ENCODE peak calls at places on chromosomes 16 and 17, in ten cellular contexts. One of them, this sample, is unnamed.

GRCh38 chr17:57490446-57490845 is 234.1 kb downstream of the MSI2 start:
- DNase-seq in CD4-positive, alpha-beta T cell: no peak
- DNase-seq in spleen: no peak
- DNase-seq in lower lobe of right lung: no peak
- DNase-seq in SJSA1: no peak
- DNase-seq in left ventricle myocardium inferior: no peak
- DNase-seq in ovary: no peak
- DNase-seq in fibroblast of lung: no peak
- DNase-seq in PC-9: no peak
- DNase-seq in foreskin keratinocyte: no peak
- DNase-seq in this sample: no peak

GRCh38 chr17:57935833-57936807 is 19.1 kb downstream of the CUEDC1 start:
- DNase-seq in CD4-positive, alpha-beta T cell: no peak
- DNase-seq in spleen: no peak
- DNase-seq in lower lobe of right lung: no peak
- DNase-seq in SJSA1: peak
- DNase-seq in left ventricle myocardium inferior: peak
- DNase-seq in ovary: peak
- DNase-seq in fibroblast of lung: peak
- DNase-seq in PC-9: peak
- DNase-seq in foreskin keratinocyte: no peak
- DNase-seq in this sample: peak

GRCh38 chr16:23950898-23951297 is 115.1 kb downstream of the PRKCB start:
- DNase-seq in CD4-positive, alpha-beta T cell: no peak
- DNase-seq in spleen: no peak
- DNase-seq in lower lobe of right lung: no peak
- DNase-seq in SJSA1: no peak
- DNase-seq in left ventricle myocardium inferior: no peak
- DNase-seq in ovary: no peak
- DNase-seq in fibroblast of lung: no peak
- DNase-seq in PC-9: no peak
- DNase-seq in foreskin keratinocyte: no peak
- DNase-seq in this sample: no peak

GRCh38 chr16:489606-490005 is 37.9 kb upstream of the CAPN15 start:
- DNase-seq in CD4-positive, alpha-beta T cell: no peak
- DNase-seq in spleen: no peak
- DNase-seq in lower lobe of right lung: no peak
- DNase-seq in SJSA1: no peak
- DNase-seq in left ventricle myocardium inferior: no peak
- DNase-seq in ovary: no peak
- DNase-seq in fibroblast of lung: no peak
- DNase-seq in PC-9: no peak
- DNase-seq in foreskin keratinocyte: no peak
- DNase-seq in this sample: no peak

GRCh38 chr17:2954898-2955445 is 108.4 kb downstream of the OR1D5 start:
- DNase-seq in CD4-positive, alpha-beta T cell: no peak
- DNase-seq in spleen: no peak
- DNase-seq in lower lobe of right lung: no peak
- DNase-seq in SJSA1: peak
- DNase-seq in left ventricle myocardium inferior: no peak
- DNase-seq in ovary: no peak
- DNase-seq in fibroblast of lung: peak
- DNase-seq in PC-9: peak
- DNase-seq in foreskin keratinocyte: peak
- DNase-seq in this sample: no peak

GRCh38 chr17:42071810-42072209 is 21.4 kb upstream of the C17orf113 start:
- DNase-seq in CD4-positive, alpha-beta T cell: no peak
- DNase-seq in spleen: no peak
- DNase-seq in lower lobe of right lung: no peak
- DNase-seq in SJSA1: no peak
- DNase-seq in left ventricle myocardium inferior: no peak
- DNase-seq in ovary: no peak
- DNase-seq in fibroblast of lung: no peak
- DNase-seq in PC-9: no peak
- DNase-seq in foreskin keratinocyte: no peak
- DNase-seq in this sample: no peak

GRCh38 chr17:7016406-7016805 is 4.0 kb downstream of the RNASEK start:
- DNase-seq in CD4-positive, alpha-beta T cell: no peak
- DNase-seq in spleen: no peak
- DNase-seq in lower lobe of right lung: no peak
- DNase-seq in SJSA1: no peak
- DNase-seq in left ventricle myocardium inferior: no peak
- DNase-seq in ovary: no peak
- DNase-seq in fibroblast of lung: no peak
- DNase-seq in PC-9: no peak
- DNase-seq in foreskin keratinocyte: no peak
- DNase-seq in this sample: no peak

GRCh38 chr17:77287432-77288068 is 146.8 kb downstream of the SEC14L1 start:
- DNase-seq in CD4-positive, alpha-beta T cell: no peak
- DNase-seq in spleen: no peak
- DNase-seq in lower lobe of right lung: peak
- DNase-seq in SJSA1: peak
- DNase-seq in left ventricle myocardium inferior: peak
- DNase-seq in ovary: no peak
- DNase-seq in fibroblast of lung: peak
- DNase-seq in PC-9: peak
- DNase-seq in foreskin keratinocyte: peak
- DNase-seq in this sample: no peak

GRCh38 chr17:30344283-30345088 is 10.6 kb upstream of the TMIGD1 start:
- DNase-seq in CD4-positive, alpha-beta T cell: no peak
- DNase-seq in spleen: no peak
- DNase-seq in lower lobe of right lung: peak
- DNase-seq in SJSA1: no peak
- DNase-seq in left ventricle myocardium inferior: peak
- DNase-seq in ovary: peak
- DNase-seq in fibroblast of lung: peak
- DNase-seq in PC-9: peak
- DNase-seq in foreskin keratinocyte: no peak
- DNase-seq in this sample: no peak

GRCh38 chr16:55261301-55261700 is 62.7 kb upstream of the IRX6 start:
- DNase-seq in CD4-positive, alpha-beta T cell: no peak
- DNase-seq in spleen: no peak
- DNase-seq in lower lobe of right lung: no peak
- DNase-seq in SJSA1: no peak
- DNase-seq in left ventricle myocardium inferior: no peak
- DNase-seq in ovary: no peak
- DNase-seq in fibroblast of lung: no peak
- DNase-seq in PC-9: no peak
- DNase-seq in foreskin keratinocyte: no peak
- DNase-seq in this sample: no peak

GRCh38 chr16:27639588-27640276 is 89.8 kb downstream of the KATNIP start:
- DNase-seq in CD4-positive, alpha-beta T cell: no peak
- DNase-seq in spleen: no peak
- DNase-seq in lower lobe of right lung: no peak
- DNase-seq in SJSA1: no peak
- DNase-seq in left ventricle myocardium inferior: no peak
- DNase-seq in ovary: no peak
- DNase-seq in fibroblast of lung: peak
- DNase-seq in PC-9: peak
- DNase-seq in foreskin keratinocyte: peak
- DNase-seq in this sample: peak

GRCh38 chr16:89378947-89379771 is 111.2 kb downstream of the ANKRD11 start:
- DNase-seq in CD4-positive, alpha-beta T cell: no peak
- DNase-seq in spleen: no peak
- DNase-seq in lower lobe of right lung: no peak
- DNase-seq in SJSA1: no peak
- DNase-seq in left ventricle myocardium inferior: no peak
- DNase-seq in ovary: peak
- DNase-seq in fibroblast of lung: no peak
- DNase-seq in PC-9: no peak
- DNase-seq in foreskin keratinocyte: peak
- DNase-seq in this sample: no peak

GRCh38 chr17:78617371-78618061 is 40.3 kb upstream of the DNAH17 start:
- DNase-seq in CD4-positive, alpha-beta T cell: no peak
- DNase-seq in spleen: peak
- DNase-seq in lower lobe of right lung: no peak
- DNase-seq in SJSA1: no peak
- DNase-seq in left ventricle myocardium inferior: no peak
- DNase-seq in ovary: no peak
- DNase-seq in fibroblast of lung: no peak
- DNase-seq in PC-9: no peak
- DNase-seq in foreskin keratinocyte: no peak
- DNase-seq in this sample: no peak

GRCh38 chr17:31802502-31802901 is 56.5 kb downstream of the COPRS start:
- DNase-seq in CD4-positive, alpha-beta T cell: no peak
- DNase-seq in spleen: no peak
- DNase-seq in lower lobe of right lung: peak
- DNase-seq in SJSA1: peak
- DNase-seq in left ventricle myocardium inferior: peak
- DNase-seq in ovary: no peak
- DNase-seq in fibroblast of lung: no peak
- DNase-seq in PC-9: no peak
- DNase-seq in foreskin keratinocyte: no peak
- DNase-seq in this sample: no peak
- H3K27ac ChIP-seq in CD4-positive, alpha-beta T cell: no peak
- H3K27ac ChIP-seq in spleen: no peak
- H3K27ac ChIP-seq in lower lobe of right lung: no peak
- H3K27ac ChIP-seq in SJSA1: no peak
- H3K27ac ChIP-seq in left ventricle myocardium inferior: peak
- H3K27ac ChIP-seq in ovary: no peak
- H3K27ac ChIP-seq in fibroblast of lung: no peak
- H3K27ac ChIP-seq in PC-9: no peak
- H3K27ac ChIP-seq in foreskin keratinocyte: no peak
- H3K27ac ChIP-seq in this sample: no peak

DNA sequence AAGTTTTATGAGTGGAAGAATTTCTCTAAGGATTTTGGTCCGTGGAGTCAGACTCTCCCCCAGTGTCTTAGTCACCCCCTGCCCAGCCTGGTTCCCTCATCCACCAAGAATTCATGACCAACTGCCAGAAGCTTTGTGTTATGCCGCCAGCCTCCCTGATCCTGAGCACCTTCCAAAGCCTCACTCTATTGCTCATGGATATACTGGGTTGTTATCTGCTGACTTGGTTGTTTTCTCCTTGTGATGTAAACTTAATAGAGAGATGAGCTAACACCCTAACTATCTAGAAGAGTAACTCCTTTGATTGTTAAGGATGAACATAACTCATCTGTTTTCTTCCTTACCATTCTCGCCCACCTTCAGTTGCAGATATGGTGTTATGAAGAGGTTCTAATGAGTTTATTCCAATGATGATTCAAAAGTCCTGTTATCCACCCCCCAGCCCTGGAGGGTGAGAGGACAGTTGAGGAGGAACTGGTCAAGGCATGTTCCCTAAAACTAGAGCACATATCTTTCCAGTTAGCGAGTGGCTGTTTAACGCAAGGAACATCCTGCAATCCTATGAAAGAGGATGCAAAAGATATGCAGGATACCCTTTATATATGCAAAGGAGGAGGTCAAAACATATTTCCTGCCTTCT is 1.5 kb upstream of the PSMD3 start:
- DNase-seq in CD4-positive, alpha-beta T cell: no peak
- DNase-seq in spleen: no peak
- DNase-seq in lower lobe of right lung: no peak
- DNase-seq in SJSA1: peak
- DNase-seq in left ventricle myocardium inferior: no peak
- DNase-seq in ovary: no peak
- DNase-seq in fibroblast of lung: peak
- DNase-seq in PC-9: no peak
- DNase-seq in foreskin keratinocyte: peak
- DNase-seq in this sample: no peak
- H3K27ac ChIP-seq in CD4-positive, alpha-beta T cell: no peak
- H3K27ac ChIP-seq in spleen: no peak
- H3K27ac ChIP-seq in lower lobe of right lung: peak
- H3K27ac ChIP-seq in SJSA1: no peak
- H3K27ac ChIP-seq in left ventricle myocardium inferior: no peak
- H3K27ac ChIP-seq in ovary: no peak
- H3K27ac ChIP-seq in fibroblast of lung: peak
- H3K27ac ChIP-seq in PC-9: no peak
- H3K27ac ChIP-seq in foreskin keratinocyte: peak
- H3K27ac ChIP-seq in this sample: no peak

GRCh38 chr17:35991075-35991474 is 4.5 kb upstream of the CCL14 start:
- DNase-seq in CD4-positive, alpha-beta T cell: no peak
- DNase-seq in spleen: no peak
- DNase-seq in lower lobe of right lung: no peak
- DNase-seq in SJSA1: no peak
- DNase-seq in left ventricle myocardium inferior: no peak
- DNase-seq in ovary: no peak
- DNase-seq in fibroblast of lung: no peak
- DNase-seq in PC-9: no peak
- DNase-seq in foreskin keratinocyte: no peak
- DNase-seq in this sample: no peak
- H3K27ac ChIP-seq in CD4-positive, alpha-beta T cell: no peak
- H3K27ac ChIP-seq in spleen: no peak
- H3K27ac ChIP-seq in lower lobe of right lung: no peak
- H3K27ac ChIP-seq in SJSA1: no peak
- H3K27ac ChIP-seq in left ventricle myocardium inferior: no peak
- H3K27ac ChIP-seq in ovary: no peak
- H3K27ac ChIP-seq in fibroblast of lung: no peak
- H3K27ac ChIP-seq in PC-9: no peak
- H3K27ac ChIP-seq in foreskin keratinocyte: no peak
- H3K27ac ChIP-seq in this sample: no peak

DNA sequence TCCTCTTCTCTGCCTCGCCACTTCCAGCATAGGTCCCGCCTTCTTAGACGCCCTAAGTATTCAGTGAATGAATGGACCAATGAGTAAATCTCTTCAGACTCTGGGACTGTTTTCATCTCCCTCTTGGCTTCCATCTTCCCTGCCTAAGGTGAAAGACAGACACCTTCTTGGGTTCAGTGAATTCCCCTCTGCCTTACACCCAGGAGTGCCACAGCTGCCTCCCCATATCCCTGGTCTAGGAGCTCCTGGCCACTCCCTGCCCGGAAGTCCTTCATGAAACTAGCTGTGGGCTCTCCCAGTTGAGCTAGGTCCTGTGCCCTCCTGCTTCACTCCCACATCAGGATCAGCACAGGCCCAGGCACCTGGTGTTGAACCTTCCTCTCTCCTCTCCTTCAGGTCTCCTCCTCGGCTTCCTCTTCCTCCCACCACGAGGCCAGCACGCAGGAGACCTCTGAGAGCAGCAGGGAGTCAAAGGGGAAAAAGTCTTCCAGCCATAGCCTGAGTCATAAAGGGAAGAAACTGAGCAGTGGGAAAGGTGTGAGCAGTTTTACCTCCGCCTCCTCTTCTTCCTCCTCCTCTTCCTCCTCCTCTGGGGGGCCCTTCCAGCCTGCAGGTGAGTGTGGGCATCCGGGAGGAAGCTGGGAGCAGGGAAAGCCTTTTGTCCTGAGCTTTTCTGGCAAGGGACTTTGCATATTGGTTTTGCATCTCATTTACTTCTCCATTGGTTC is 10.3 kb downstream of the MLLT6 start:
- DNase-seq in CD4-positive, alpha-beta T cell: no peak
- DNase-seq in spleen: no peak
- DNase-seq in lower lobe of right lung: no peak
- DNase-seq in SJSA1: no peak
- DNase-seq in left ventricle myocardium inferior: no peak
- DNase-seq in ovary: no peak
- DNase-seq in fibroblast of lung: no peak
- DNase-seq in PC-9: no peak
- DNase-seq in foreskin keratinocyte: no peak
- DNase-seq in this sample: no peak
- H3K27ac ChIP-seq in CD4-positive, alpha-beta T cell: no peak
- H3K27ac ChIP-seq in spleen: no peak
- H3K27ac ChIP-seq in lower lobe of right lung: no peak
- H3K27ac ChIP-seq in SJSA1: no peak
- H3K27ac ChIP-seq in left ventricle myocardium inferior: no peak
- H3K27ac ChIP-seq in ovary: no peak
- H3K27ac ChIP-seq in fibroblast of lung: no peak
- H3K27ac ChIP-seq in PC-9: no peak
- H3K27ac ChIP-seq in foreskin keratinocyte: no peak
- H3K27ac ChIP-seq in this sample: no peak

GRCh38 chr16:52872706-52873105 is 180.0 kb downstream of the CHD9NB start:
- DNase-seq in CD4-positive, alpha-beta T cell: no peak
- DNase-seq in spleen: no peak
- DNase-seq in lower lobe of right lung: no peak
- DNase-seq in SJSA1: no peak
- DNase-seq in left ventricle myocardium inferior: no peak
- DNase-seq in ovary: no peak
- DNase-seq in fibroblast of lung: no peak
- DNase-seq in PC-9: no peak
- DNase-seq in foreskin keratinocyte: no peak
- DNase-seq in this sample: no peak
- H3K27ac ChIP-seq in CD4-positive, alpha-beta T cell: no peak
- H3K27ac ChIP-seq in spleen: no peak
- H3K27ac ChIP-seq in lower lobe of right lung: no peak
- H3K27ac ChIP-seq in SJSA1: no peak
- H3K27ac ChIP-seq in left ventricle myocardium inferior: no peak
- H3K27ac ChIP-seq in ovary: no peak
- H3K27ac ChIP-seq in fibroblast of lung: no peak
- H3K27ac ChIP-seq in PC-9: no peak
- H3K27ac ChIP-seq in foreskin keratinocyte: no peak
- H3K27ac ChIP-seq in this sample: no peak